ENCODE peak calls at places on chromosome 17, in eight cellular contexts. A is GM06990, X is left lung, K is lower leg skin, G is AG09309, Y is PC-3, D is GM23338, N is adrenal gland. J is an unnamed sample.

GRCh38 chr17:58917228-58917627 is 161.6 kb downstream of the PPM1E start:
- DNase-seq in A (no peak), X (no peak), K (no peak), G (no peak), Y (no peak), D (no peak), N (no peak), J (no peak)

GRCh38 chr17:36849871-36850348 is 87.4 kb upstream of the LHX1 start:
- DNase-seq in A (peak; percentile 39), X (no peak), K (no peak), G (peak; percentile 11), Y (peak; percentile 25), D (no peak), N (no peak), J (peak; percentile 78)

GRCh38 chr17:59000022-59000421 is 106.7 kb downstream of the TRIM37 start:
- DNase-seq in A (no peak), X (no peak), K (no peak), G (no peak), Y (no peak), D (no peak), N (no peak), J (no peak)

GRCh38 chr17:27245230-27245696 is 48.7 kb upstream of the WSB1 start:
- DNase-seq in A (peak; percentile 76), X (peak; percentile 92), K (peak; percentile 95), G (peak; percentile 62), Y (peak; percentile 70), D (peak; percentile 90), N (peak; percentile 89), J (peak; percentile 97)

GRCh38 chr17:49516190-49516589 is 21.1 kb downstream of the NGFR start:
- DNase-seq in A (no peak), X (no peak), K (peak; percentile 74), G (no peak), Y (no peak), D (no peak), N (no peak), J (peak; percentile 72)

GRCh38 chr17:41392278-41392677 is 5.1 kb downstream of the KRT31 start:
- DNase-seq in A (no peak), X (no peak), K (no peak), G (no peak), Y (no peak), D (no peak), N (no peak), J (peak; percentile 71)

GRCh38 chr17:72699566-72699965 is 392.9 kb downstream of the SLC39A11 start:
- DNase-seq in A (no peak), X (no peak), K (no peak), G (no peak), Y (peak; percentile 92), D (no peak), N (no peak), J (no peak)

GRCh38 chr17:10477701-10478100 is 8.3 kb upstream of the MYH4 start:
- DNase-seq in A (no peak), X (no peak), K (no peak), G (no peak), Y (no peak), D (no peak), N (no peak), J (no peak)

GRCh38 chr17:82671071-82671470 is 22.8 kb upstream of the WDR45B start:
- DNase-seq in A (no peak), X (no peak), K (no peak), G (no peak), Y (no peak), D (no peak), N (no peak), J (no peak)

GRCh38 chr17:7651959-7652658 is 1.4 kb downstream of the ATP1B2 start:
- DNase-seq in A (no peak), X (no peak), K (no peak), G (no peak), Y (no peak), D (peak; percentile 57), N (no peak), J (no peak)

GRCh38 chr17:8005357-8005756 is 2.9 kb downstream of the GUCY2D start:
- DNase-seq in A (no peak), X (no peak), K (no peak), G (no peak), Y (no peak), D (no peak), N (no peak), J (no peak)

GRCh38 chr17:48190871-48191270 is 83.3 kb downstream of the SNX11 start:
- DNase-seq in A (no peak), X (no peak), K (no peak), G (no peak), Y (no peak), D (no peak), N (no peak), J (no peak)

GRCh38 chr17:142102-142661 is 4.8 kb downstream of the SCGB1C2 start:
- DNase-seq in A (no peak), X (peak; percentile 24), K (peak; percentile 73), G (no peak), Y (peak; percentile 15), D (peak; percentile 41), N (peak; percentile 59), J (peak; percentile 13)

GRCh38 chr17:56948491-56948890 is 12.4 kb downstream of the COIL start:
- DNase-seq in A (no peak), X (no peak), K (no peak), G (no peak), Y (no peak), D (no peak), N (no peak), J (peak; percentile 33)

GRCh38 chr17:49515196-49515770 is 20.2 kb downstream of the NGFR start:
- DNase-seq in A (peak; percentile 67), X (peak; percentile 84), K (peak; percentile 95), G (peak; percentile 88), Y (peak; percentile 46), D (peak; percentile 83), N (peak; percentile 97), J (peak; percentile 100)

GRCh38 chr17:48247603-48248002 is 140.0 kb downstream of the SNX11 start:
- DNase-seq in A (no peak), X (no peak), K (no peak), G (no peak), Y (no peak), D (no peak), N (no peak), J (no peak)

GRCh38 chr17:69056179-69056823 is 4.4 kb downstream of the ABCA9 start:
- DNase-seq in A (no peak), X (no peak), K (no peak), G (no peak), Y (no peak), D (no peak), N (no peak), J (no peak)

GRCh38 chr17:35119370-35120185 is at the start of gene RAD51D:
- DNase-seq in A (peak; percentile 89), X (peak; percentile 64), K (peak; percentile 95), G (no peak), Y (peak; percentile 72), D (peak; percentile 90), N (peak; percentile 60), J (peak; percentile 66)

GRCh38 chr17:73986641-73987177 is 216.8 kb upstream of the RPL38 start:
- DNase-seq in A (no peak), X (no peak), K (no peak), G (no peak), Y (no peak), D (no peak), N (no peak), J (no peak)

GRCh38 chr17:34408439-34408838 is 45.4 kb upstream of the CCL1 start:
- DNase-seq in A (no peak), X (no peak), K (no peak), G (no peak), Y (no peak), D (no peak), N (no peak), J (no peak)

GRCh38 chr17:16877102-16877501 is 94.8 kb downstream of the TNFRSF13B start:
- DNase-seq in A (no peak), X (no peak), K (peak; percentile 13), G (no peak), Y (peak; percentile 11), D (no peak), N (no peak), J (no peak)

GRCh38 chr17:51869387-51869786 is 289.1 kb downstream of the CA10 start:
- DNase-seq in A (no peak), X (no peak), K (no peak), G (no peak), Y (peak; percentile 64), D (peak; percentile 79), N (no peak), J (peak; percentile 4)

GRCh38 chr17:40290629-40291296 is 3.1 kb downstream of the CDC6 start:
- DNase-seq in A (no peak), X (no peak), K (peak; percentile 68), G (peak; percentile 95), Y (peak; percentile 76), D (peak; percentile 78), N (peak; percentile 62), J (peak; percentile 98)

GRCh38 chr17:80453126-80453979 is 23.1 kb downstream of the NPTX1 start:
- DNase-seq in A (no peak), X (no peak), K (no peak), G (no peak), Y (peak; percentile 17), D (no peak), N (no peak), J (no peak)

GRCh38 chr17:28950017-28950751 is 1.1 kb downstream of the PHF12 start:
- DNase-seq in A (peak; percentile 67), X (peak; percentile 72), K (peak; percentile 92), G (no peak), Y (peak; percentile 11), D (peak; percentile 83), N (peak; percentile 70), J (peak; percentile 54)
- TF ChIP-seq CTCF in A (no peak), X (no peak), K (no peak), G (no peak), Y (no peak), D (peak; percentile 7), N (no peak), J (no peak)

GRCh38 chr17:60423865-60424264 is 1.6 kb downstream of the CHCT1 start:
- DNase-seq in A (no peak), X (no peak), K (peak; percentile 31), G (no peak), Y (no peak), D (no peak), N (no peak), J (no peak)
- H3K4me3 ChIP-seq in A (no peak overlapping the region), X (no peak overlapping the region), K (no peak overlapping the region), G (no peak overlapping the region), Y (no peak overlapping the region), D (no peak overlapping the region), N (no peak overlapping the region), J (no peak overlapping the region)

DNA sequence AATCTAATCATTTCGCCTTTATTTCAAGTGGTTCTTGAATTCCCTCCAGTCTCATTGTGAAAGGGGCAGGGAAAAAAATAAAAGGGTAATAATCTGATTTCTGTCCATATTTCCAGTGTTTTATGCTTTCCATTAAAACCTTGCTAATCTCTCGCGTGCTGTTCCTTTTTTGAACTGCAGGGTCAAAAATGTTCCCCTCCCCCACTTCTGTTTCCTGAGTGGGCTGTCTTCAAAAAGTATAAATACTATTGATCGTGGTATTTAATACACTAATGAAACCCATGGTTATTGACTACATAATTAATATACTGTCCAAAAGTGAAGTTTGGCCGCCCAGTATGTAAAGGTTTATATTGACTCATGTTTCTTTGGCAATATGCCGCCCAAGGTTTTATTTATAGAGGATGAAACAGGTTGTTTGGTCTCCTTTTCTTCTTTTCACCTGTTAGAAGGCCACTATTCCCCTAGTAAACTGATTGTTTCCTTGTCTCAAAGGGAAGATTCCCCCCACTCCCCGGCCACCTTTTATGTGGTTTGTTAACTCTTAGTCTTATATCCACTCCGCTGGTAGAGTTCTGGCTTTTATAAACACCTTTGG is 69.7 kb downstream of the RPA1 start:
- DNase-seq in A (no peak), X (no peak), K (no peak), G (no peak), Y (peak; percentile 10), D (no peak), N (no peak), J (no peak)
- TF ChIP-seq CTCF in A (no peak), X (no peak), K (no peak), G (peak; percentile 25), Y (peak; percentile 25), D (no peak), N (peak; percentile 37), J (peak; percentile 40)

GRCh38 chr17:55635253-55635766 is 87.4 kb downstream of the TMEM100 start:
- DNase-seq in A (no peak), X (no peak), K (no peak), G (no peak), Y (no peak), D (no peak), N (no peak), J (peak; percentile 68)
- H3K4me3 ChIP-seq in A (no peak overlapping the region), X (no peak overlapping the region), K (no peak overlapping the region), G (no peak overlapping the region), Y (peak overlapping the region; percentile 28), D (no peak overlapping the region), N (no peak overlapping the region), J (peak overlapping the region; percentile 13)